ENCODE peak calls at places on chromosome 2, in four cellular contexts. One of them, this sample, is unnamed.

GRCh38 chr2:69437751-69438154 is 518 bp upstream of the NFU1 start:
- DNase-seq in HL-60: no peak
- DNase-seq in EL: no peak
- DNase-seq in globus pallidus: no peak
- DNase-seq in this sample: no peak

GRCh38 chr2:189676471-189676870 is 2.0 kb downstream of the ANKAR start:
- DNase-seq in EL: no peak
- DNase-seq in HL-60: no peak
- DNase-seq in globus pallidus: no peak
- DNase-seq in this sample: no peak

GRCh38 chr2:229129738-229130371 is 141.2 kb downstream of the PID1 start:
- DNase-seq in EL: no peak
- DNase-seq in HL-60: no peak
- DNase-seq in globus pallidus: no peak
- DNase-seq in this sample: no peak

GRCh38 chr2:25029183-25029554 is 12.7 kb upstream of the EFR3B start:
- DNase-seq in HL-60: no peak
- DNase-seq in globus pallidus: no peak
- DNase-seq in EL: no peak
- DNase-seq in this sample: no peak

GRCh38 chr2:27290571-27290970 is 8.3 kb downstream of the TRIM54 start:
- DNase-seq in HL-60: no peak
- DNase-seq in globus pallidus: no peak
- DNase-seq in EL: no peak
- DNase-seq in this sample: no peak

GRCh38 chr2:128421861-128422311 is 103.2 kb upstream of the HS6ST1 start:
- DNase-seq in EL: no peak
- DNase-seq in globus pallidus: no peak
- DNase-seq in HL-60: no peak
- DNase-seq in this sample: no peak

GRCh38 chr2:20447437-20448245 is 767 bp downstream of the RHOB start:
- DNase-seq in globus pallidus: no peak
- DNase-seq in HL-60: no peak
- DNase-seq in EL: peak; percentile 49
- DNase-seq in this sample: peak; percentile 77

GRCh38 chr2:97699765-97700444 is 13.5 kb upstream of the ZAP70 start:
- DNase-seq in HL-60: peak; percentile 90
- DNase-seq in globus pallidus: peak; percentile 38
- DNase-seq in EL: peak; percentile 49
- DNase-seq in this sample: peak; percentile 54

GRCh38 chr2:110768591-110768990 is 36.2 kb downstream of the ACOXL start:
- DNase-seq in globus pallidus: no peak
- DNase-seq in HL-60: no peak
- DNase-seq in EL: no peak
- DNase-seq in this sample: no peak

GRCh38 chr2:33477473-33478468 is 1.3 kb downstream of the RASGRP3 start:
- DNase-seq in globus pallidus: peak; percentile 73
- DNase-seq in EL: no peak
- DNase-seq in HL-60: peak; percentile 60
- DNase-seq in this sample: peak; percentile 65

GRCh38 chr2:201411421-201411820 is 39.8 kb downstream of the TRAK2 start:
- DNase-seq in HL-60: no peak
- DNase-seq in globus pallidus: no peak
- DNase-seq in EL: no peak
- DNase-seq in this sample: no peak

GRCh38 chr2:144377929-144378328 is 142.0 kb downstream of the ZEB2 start:
- DNase-seq in globus pallidus: no peak
- DNase-seq in EL: peak; percentile 44
- DNase-seq in HL-60: peak; percentile 20
- DNase-seq in this sample: no peak

GRCh38 chr2:70084973-70085710 is 2.1 kb upstream of the PCBP1 start:
- DNase-seq in HL-60: peak; percentile 55
- DNase-seq in EL: no peak
- DNase-seq in globus pallidus: no peak
- DNase-seq in this sample: no peak

GRCh38 chr2:191696001-191696400 is 18.1 kb downstream of the NABP1 start:
- DNase-seq in HL-60: no peak
- DNase-seq in globus pallidus: peak; percentile 50
- DNase-seq in EL: peak; percentile 86
- DNase-seq in this sample: no peak

GRCh38 chr2:100747551-100747950 is 72.4 kb upstream of the NPAS2 start:
- DNase-seq in HL-60: no peak
- DNase-seq in EL: peak; percentile 56
- DNase-seq in globus pallidus: no peak
- DNase-seq in this sample: no peak

GRCh38 chr2:28172114-28172898 is 220.4 kb upstream of the FOSL2 start:
- DNase-seq in HL-60: no peak
- DNase-seq in globus pallidus: no peak
- DNase-seq in EL: peak; percentile 43
- DNase-seq in this sample: no peak

GRCh38 chr2:178413472-178414265 is 37.3 kb downstream of the PRKRA start:
- DNase-seq in HL-60: peak; percentile 86
- DNase-seq in globus pallidus: peak; percentile 50
- DNase-seq in EL: peak; percentile 78
- DNase-seq in this sample: peak; percentile 59

GRCh38 chr2:63192889-63193778 is 142.5 kb downstream of the OTX1 start:
- DNase-seq in globus pallidus: no peak
- DNase-seq in HL-60: no peak
- DNase-seq in EL: no peak
- DNase-seq in this sample: no peak

GRCh38 chr2:224689539-224689938 is 26.6 kb downstream of the CCDC195 start:
- DNase-seq in globus pallidus: no peak
- DNase-seq in EL: no peak
- DNase-seq in HL-60: no peak
- DNase-seq in this sample: no peak

GRCh38 chr2:50607746-50608145 is 424.2 kb downstream of the NRXN1 start:
- DNase-seq in HL-60: no peak
- DNase-seq in globus pallidus: no peak
- DNase-seq in EL: no peak
- DNase-seq in this sample: no peak

GRCh38 chr2:207115715-207116364 is 49.9 kb downstream of the KLF7 start:
- DNase-seq in globus pallidus: peak; percentile 84
- DNase-seq in HL-60: no peak
- DNase-seq in EL: no peak
- DNase-seq in this sample: peak; percentile 64

GRCh38 chr2:127887452-127888219 is 1.9 kb upstream of the AMMECR1L start:
- DNase-seq in globus pallidus: no peak
- DNase-seq in HL-60: no peak
- DNase-seq in EL: no peak
- DNase-seq in this sample: no peak

GRCh38 chr2:97656905-97657587 is 6.8 kb downstream of the ACTR1B start:
- DNase-seq in globus pallidus: no peak
- DNase-seq in HL-60: no peak
- DNase-seq in EL: no peak
- DNase-seq in this sample: no peak

GRCh38 chr2:166134252-166135151 is 6.7 kb upstream of the SCN1A start:
- DNase-seq in EL: no peak
- DNase-seq in globus pallidus: no peak
- DNase-seq in HL-60: no peak
- DNase-seq in this sample: no peak

GRCh38 chr2:237546876-237547395 is 19.4 kb upstream of the PRLH start:
- DNase-seq in HL-60: no peak
- DNase-seq in EL: no peak
- DNase-seq in globus pallidus: no peak
- DNase-seq in this sample: no peak

GRCh38 chr2:230774348-230774951 is 61.8 kb downstream of the CAB39 start:
- DNase-seq in HL-60: no peak
- DNase-seq in EL: peak; percentile 78
- DNase-seq in globus pallidus: no peak
- DNase-seq in this sample: no peak

GRCh38 chr2:37896319-37896718 is 28.8 kb upstream of the RMDN2 start:
- DNase-seq in globus pallidus: no peak
- DNase-seq in EL: peak; percentile 19
- DNase-seq in HL-60: no peak
- DNase-seq in this sample: no peak

GRCh38 chr2:214649440-214650205 is 159.9 kb downstream of the BARD1 start:
- DNase-seq in EL: peak; percentile 70
- DNase-seq in HL-60: no peak
- DNase-seq in globus pallidus: no peak
- DNase-seq in this sample: no peak

GRCh38 chr2:222554511-222554910 is 101.4 kb downstream of the FARSB start:
- DNase-seq in HL-60: no peak
- DNase-seq in globus pallidus: no peak
- DNase-seq in EL: no peak
- DNase-seq in this sample: no peak

GRCh38 chr2:78992451-78992806 is 33.1 kb upstream of the REG3G start:
- DNase-seq in HL-60: peak; percentile 4
- DNase-seq in globus pallidus: no peak
- DNase-seq in EL: no peak
- DNase-seq in this sample: peak; percentile 17

GRCh38 chr2:134181219-134181618 is 72.7 kb upstream of the MGAT5 start:
- DNase-seq in EL: no peak
- DNase-seq in globus pallidus: no peak
- DNase-seq in HL-60: peak; percentile 13
- DNase-seq in this sample: no peak

GRCh38 chr2:217437289-217437688 is 565.5 kb downstream of the TNS1 start:
- DNase-seq in globus pallidus: no peak
- DNase-seq in HL-60: no peak
- DNase-seq in EL: no peak
- DNase-seq in this sample: no peak

GRCh38 chr2:171908235-171908634 is 14.0 kb upstream of the HAT1 start:
- DNase-seq in globus pallidus: no peak
- DNase-seq in EL: no peak
- DNase-seq in HL-60: peak; percentile 14
- DNase-seq in this sample: no peak

GRCh38 chr2:131031431-131031841 is 61.8 kb downstream of the FAM168B start:
- DNase-seq in EL: no peak
- DNase-seq in globus pallidus: no peak
- DNase-seq in HL-60: no peak
- DNase-seq in this sample: no peak

GRCh38 chr2:177169810-177170514 is 42.6 kb upstream of the HNRNPA3 start:
- DNase-seq in globus pallidus: peak; percentile 28
- DNase-seq in HL-60: no peak
- DNase-seq in EL: no peak
- DNase-seq in this sample: no peak

GRCh38 chr2:1602359-1603010 is 141.8 kb downstream of the PXDN start:
- DNase-seq in EL: no peak
- DNase-seq in HL-60: no peak
- DNase-seq in globus pallidus: no peak
- DNase-seq in this sample: no peak

GRCh38 chr2:11768940-11769339 is 22.5 kb downstream of the LPIN1 start:
- DNase-seq in HL-60: no peak
- DNase-seq in EL: no peak
- DNase-seq in globus pallidus: no peak
- DNase-seq in this sample: no peak

GRCh38 chr2:105397959-105398521 is 811 bp downstream of the FHL2 start:
- DNase-seq in globus pallidus: no peak
- DNase-seq in EL: no peak
- DNase-seq in HL-60: no peak
- DNase-seq in this sample: no peak

This sample was measured in midbrain.